ENCODE peak calls at places on chromosomes 5 and 9, in eight cellular contexts. One of them, this sample, is unnamed.

GRCh38 chr5:171415115-171415730 is 4.2 kb upstream of the FGF18 start:
- DNase-seq in H9: peak
- DNase-seq in mucosa of descending colon: no peak
- DNase-seq in anterior cingulate cortex: no peak
- DNase-seq in HTR-8/SVneo: no peak
- DNase-seq in mammary epithelial cell: no peak
- DNase-seq in SK-N-DZ: no peak
- DNase-seq in tibial nerve: no peak
- DNase-seq in this sample: peak

GRCh38 chr9:134025606-134026541 is 593 bp downstream of the BRD3OS start:
- DNase-seq in H9: peak
- DNase-seq in mucosa of descending colon: peak
- DNase-seq in anterior cingulate cortex: peak
- DNase-seq in HTR-8/SVneo: peak
- DNase-seq in mammary epithelial cell: peak
- DNase-seq in SK-N-DZ: peak
- DNase-seq in tibial nerve: peak
- DNase-seq in this sample: no peak

GRCh38 chr5:1527533-1528205 is 3.9 kb upstream of the LPCAT1 start:
- DNase-seq in H9: peak
- DNase-seq in mucosa of descending colon: no peak
- DNase-seq in anterior cingulate cortex: no peak
- DNase-seq in HTR-8/SVneo: no peak
- DNase-seq in mammary epithelial cell: no peak
- DNase-seq in SK-N-DZ: no peak
- DNase-seq in tibial nerve: no peak
- DNase-seq in this sample: no peak

GRCh38 chr9:133378408-133378962 is 2.3 kb downstream of the STKLD1 start:
- DNase-seq in H9: no peak
- DNase-seq in mucosa of descending colon: no peak
- DNase-seq in anterior cingulate cortex: no peak
- DNase-seq in HTR-8/SVneo: no peak
- DNase-seq in mammary epithelial cell: no peak
- DNase-seq in SK-N-DZ: no peak
- DNase-seq in tibial nerve: no peak
- DNase-seq in this sample: no peak

GRCh38 chr5:150656191-150657132 is 4.6 kb upstream of the MYOZ3 start:
- DNase-seq in H9: peak
- DNase-seq in mucosa of descending colon: peak
- DNase-seq in anterior cingulate cortex: peak
- DNase-seq in HTR-8/SVneo: peak
- DNase-seq in mammary epithelial cell: no peak
- DNase-seq in SK-N-DZ: peak
- DNase-seq in tibial nerve: no peak
- DNase-seq in this sample: peak

GRCh38 chr5:67605730-67606585 is 409.4 kb upstream of the CD180 start:
- DNase-seq in H9: no peak
- DNase-seq in mucosa of descending colon: no peak
- DNase-seq in anterior cingulate cortex: no peak
- DNase-seq in HTR-8/SVneo: no peak
- DNase-seq in mammary epithelial cell: no peak
- DNase-seq in SK-N-DZ: no peak
- DNase-seq in tibial nerve: no peak
- DNase-seq in this sample: no peak

GRCh38 chr9:73348485-73348884 is 196.8 kb downstream of the ANXA1 start:
- DNase-seq in H9: no peak
- DNase-seq in mucosa of descending colon: no peak
- DNase-seq in anterior cingulate cortex: no peak
- DNase-seq in HTR-8/SVneo: no peak
- DNase-seq in mammary epithelial cell: no peak
- DNase-seq in SK-N-DZ: no peak
- DNase-seq in tibial nerve: no peak
- DNase-seq in this sample: no peak

GRCh38 chr9:110604101-110604710 is 24.7 kb upstream of the SVEP1 start:
- DNase-seq in H9: no peak
- DNase-seq in mucosa of descending colon: no peak
- DNase-seq in anterior cingulate cortex: no peak
- DNase-seq in HTR-8/SVneo: peak
- DNase-seq in mammary epithelial cell: no peak
- DNase-seq in SK-N-DZ: no peak
- DNase-seq in tibial nerve: no peak
- DNase-seq in this sample: no peak

GRCh38 chr5:126046275-126046674 is 376.9 kb upstream of the GRAMD2B start:
- DNase-seq in H9: no peak
- DNase-seq in mucosa of descending colon: no peak
- DNase-seq in anterior cingulate cortex: no peak
- DNase-seq in HTR-8/SVneo: no peak
- DNase-seq in mammary epithelial cell: no peak
- DNase-seq in SK-N-DZ: no peak
- DNase-seq in tibial nerve: no peak
- DNase-seq in this sample: no peak

GRCh38 chr9:137797206-137798120 is 80.1 kb upstream of the CACNA1B start:
- DNase-seq in H9: no peak
- DNase-seq in mucosa of descending colon: no peak
- DNase-seq in anterior cingulate cortex: no peak
- DNase-seq in HTR-8/SVneo: no peak
- DNase-seq in mammary epithelial cell: no peak
- DNase-seq in SK-N-DZ: no peak
- DNase-seq in tibial nerve: no peak
- DNase-seq in this sample: no peak